ENCODE peak calls at places on chromosome 20, in six cellular contexts. V, P, Q, H, A and Z are unnamed samples.

GRCh38 chr20:19812056-19812455 is 54.0 kb downstream of the RIN2 start:
- DNase-seq in Q (no peak), P (no peak), H (no peak), A (no peak), V (peak; percentile 62), Z (no peak)

GRCh38 chr20:51651921-51652549 is 109.5 kb upstream of the NFATC2 start:
- DNase-seq in H (no peak), A (no peak), Q (no peak), P (no peak), V (no peak), Z (no peak)

GRCh38 chr20:11686900-11687543 is 230.7 kb upstream of the BTBD3 start:
- DNase-seq in Q (no peak), P (peak; percentile 75), V (peak; percentile 1), A (peak; percentile 22), H (no peak), Z (no peak)

GRCh38 chr20:10603971-10604864 is 69.6 kb downstream of the JAG1 start:
- DNase-seq in P (peak; percentile 72), Q (no peak), V (peak; percentile 94), A (peak; percentile 89), H (no peak), Z (no peak)

GRCh38 chr20:25280051-25280573 is 32.2 kb downstream of the PYGB start:
- DNase-seq in V (no peak), P (peak; percentile 38), Q (no peak), A (no peak), H (no peak), Z (no peak)

GRCh38 chr20:37911838-37912273 is 8.9 kb downstream of the VSTM2L start:
- DNase-seq in P (peak; percentile 81), H (no peak), V (peak; percentile 4), A (peak; percentile 61), Q (no peak), Z (peak; percentile 48)

GRCh38 chr20:38590682-38591483 is 9.9 kb downstream of the ADIG start:
- DNase-seq in H (no peak), V (no peak), Q (no peak), P (no peak), A (no peak), Z (no peak)

GRCh38 chr20:49850463-49851233 is 38.0 kb downstream of the SLC9A8 start:
- DNase-seq in Q (no peak), H (no peak), A (no peak), P (no peak), V (no peak), Z (no peak)

GRCh38 chr20:13236990-13237720 is 16.1 kb downstream of the ISM1 start:
- DNase-seq in A (no peak), Q (no peak), V (no peak), P (no peak), H (no peak), Z (no peak)

GRCh38 chr20:25046181-25046641 is 11.7 kb downstream of the ACSS1 start:
- DNase-seq in P (peak; percentile 74), A (no peak), H (no peak), Q (no peak), V (no peak), Z (no peak)

GRCh38 chr20:56630086-56630493 is 984 bp downstream of the TFAP2C start:
- DNase-seq in H (no peak), V (no peak), A (peak; percentile 46), P (peak; percentile 66), Q (no peak), Z (no peak)

GRCh38 chr20:61030130-61030529 is 221.9 kb upstream of the CDH4 start:
- DNase-seq in Q (no peak), P (no peak), H (no peak), V (no peak), A (no peak), Z (no peak)

GRCh38 chr20:59248031-59248684 is 52.3 kb upstream of the EDN3 start:
- DNase-seq in Q (no peak), P (no peak), H (no peak), A (no peak), V (no peak), Z (no peak)

GRCh38 chr20:32727663-32728062 is 15.6 kb downstream of the COMMD7 start:
- DNase-seq in V (peak; percentile 93), A (peak; percentile 64), P (no peak), H (no peak), Q (no peak), Z (no peak)

GRCh38 chr20:62391165-62392076 is 4.5 kb downstream of the RPS21 start:
- DNase-seq in A (no peak), P (no peak), Q (no peak), H (no peak), V (no peak), Z (no peak)

GRCh38 chr20:24747015-24747712 is 201.9 kb upstream of the CST7 start:
- DNase-seq in A (no peak), H (no peak), P (no peak), V (no peak), Q (no peak), Z (no peak)

GRCh38 chr20:60905919-60906318 is 346.1 kb upstream of the CDH4 start:
- DNase-seq in A (no peak), Q (no peak), P (no peak), V (no peak), H (no peak), Z (no peak)

GRCh38 chr20:17612287-17612974 is 42.6 kb downstream of the DSTN start:
- DNase-seq in V (peak; percentile 50), P (no peak), Q (no peak), H (no peak), A (peak; percentile 70), Z (no peak)

GRCh38 chr20:4064118-4064962 is 49.0 kb upstream of the RNF24 start:
- DNase-seq in V (peak; percentile 93), A (peak; percentile 97), Q (no peak), P (peak; percentile 97), H (no peak), Z (no peak)

GRCh38 chr20:58024241-58024721 is 204.2 kb downstream of the ANKRD60 start:
- DNase-seq in Q (no peak), P (no peak), V (no peak), H (no peak), A (no peak), Z (no peak)

GRCh38 chr20:32924781-32925180 is 66.1 kb downstream of the EFCAB8 start:
- DNase-seq in P (no peak), V (no peak), Q (no peak), H (no peak), A (no peak), Z (no peak)

GRCh38 chr20:61056627-61057312 is 195.3 kb upstream of the CDH4 start:
- DNase-seq in P (no peak), Q (no peak), A (no peak), V (no peak), H (no peak), Z (no peak)

GRCh38 chr20:61295249-61295648 is 43.2 kb downstream of the CDH4 start:
- DNase-seq in V (peak; percentile 34), H (no peak), A (no peak), P (no peak), Q (no peak), Z (no peak)

GRCh38 chr20:48308882-48309281 is 518.9 kb downstream of the PREX1 start:
- DNase-seq in P (no peak), A (no peak), H (no peak), Q (no peak), V (no peak), Z (no peak)